ENCODE peak calls at places on chromosomes 13 and 19, in six cellular contexts. O is IMR-90, Q is neuronal stem cell, F is H9, C is H1, D is mesenchymal stem cell. P is an unnamed sample.

GRCh38 chr19:27833031-27833430 is 1379.9 kb downstream of the UQCRFS1 start:
- DNase-seq in F (no peak), O (no peak), C (no peak), D (no peak), Q (no peak), P (no peak)

GRCh38 chr13:31067416-31068118 is 94.1 kb downstream of the HSPH1 start:
- DNase-seq in D (peak), C (no peak), O (peak), F (no peak), Q (no peak), P (no peak)

GRCh38 chr13:59354665-59355064 is 809.1 kb downstream of the DIAPH3 start:
- DNase-seq in D (no peak), F (no peak), O (no peak), C (no peak), Q (no peak), P (no peak)

GRCh38 chr13:98299954-98300350 is 122.9 kb upstream of the RNF113B start:
- DNase-seq in O (no peak), D (no peak), F (no peak), C (no peak), Q (no peak), P (no peak)

GRCh38 chr13:31774186-31774585 is 34.9 kb downstream of the RXFP2 start:
- DNase-seq in F (no peak), Q (no peak), C (no peak), O (peak), D (no peak), P (no peak)

GRCh38 chr13:59437902-59438301 is 725.8 kb downstream of the DIAPH3 start:
- DNase-seq in D (no peak), O (peak), Q (no peak), F (no peak), C (no peak), P (no peak)

GRCh38 chr13:95745752-95746151 is 68.8 kb downstream of the DNAJC3 start:
- DNase-seq in Q (no peak), F (no peak), C (no peak), O (no peak), D (peak), P (peak)

GRCh38 chr13:40442826-40443225 is 223.6 kb downstream of the FOXO1 start:
- DNase-seq in D (no peak), C (no peak), Q (no peak), F (no peak), O (no peak), P (no peak)

GRCh38 chr19:10828981-10829821 is 6.8 kb downstream of the TMED1 start:
- DNase-seq in Q (no peak), O (no peak), F (peak), D (no peak), C (no peak), P (peak)

GRCh38 chr13:47287291-47287751 is 390.5 kb upstream of the HTR2A start:
- DNase-seq in O (peak), D (no peak), C (no peak), Q (no peak), F (no peak), P (peak)

GRCh38 chr19:34715357-34715756 is 18.7 kb upstream of the ZNF181 start:
- DNase-seq in Q (no peak), D (no peak), O (no peak), C (no peak), F (no peak), P (no peak)

GRCh38 chr13:71021810-71022422 is 845.1 kb downstream of the DACH1 start:
- DNase-seq in O (no peak), Q (no peak), C (no peak), F (no peak), D (peak), P (no peak)

GRCh38 chr13:46527237-46527636 is 25.7 kb upstream of the LRCH1 start:
- DNase-seq in O (no peak), Q (no peak), F (no peak), D (no peak), C (no peak), P (no peak)

GRCh38 chr13:29562762-29563161 is 32.7 kb downstream of the SLC7A1 start:
- DNase-seq in O (no peak), Q (no peak), C (no peak), D (no peak), F (no peak), P (no peak)

GRCh38 chr13:98778749-98779148 is 26.3 kb upstream of the SLC15A1 start:
- DNase-seq in D (no peak), Q (no peak), F (no peak), C (no peak), O (no peak), P (no peak)

GRCh38 chr19:19021115-19021514 is 12.2 kb downstream of the SUGP2 start:
- DNase-seq in D (peak), Q (no peak), C (no peak), O (peak), F (no peak), P (no peak)

GRCh38 chr19:34236035-34236793 is 18.1 kb upstream of the GARRE1 start:
- DNase-seq in C (no peak), Q (no peak), O (peak), F (no peak), D (peak), P (no peak)

GRCh38 chr13:23687614-23688013 is 117.4 kb downstream of the TNFRSF19 start:
- DNase-seq in O (peak), C (no peak), Q (no peak), D (no peak), F (no peak), P (no peak)

GRCh38 chr13:99176309-99177276 is 24.1 kb upstream of the UBAC2 start:
- DNase-seq in Q (peak), O (peak), F (peak), C (peak), D (peak), P (peak)

GRCh38 chr13:42973581-42973980 is 18.5 kb downstream of the EPSTI1 start:
- DNase-seq in F (no peak), Q (no peak), D (no peak), C (no peak), O (no peak), P (peak)

GRCh38 chr13:105920375-105920774 is 615.1 kb downstream of the EFNB2 start:
- DNase-seq in D (peak), O (peak), F (no peak), Q (peak), C (no peak), P (no peak)

GRCh38 chr19:15576526-15577156 is 38.4 kb upstream of the CYP4F8 start:
- DNase-seq in F (no peak), D (no peak), Q (no peak), C (no peak), O (no peak), P (no peak)

GRCh38 chr19:19368087-19368486 is 37.4 kb upstream of the GATAD2A start:
- DNase-seq in O (no peak), Q (no peak), C (no peak), D (no peak), F (no peak), P (no peak)

GRCh38 chr13:109235901-109236300 is 550.5 kb downstream of the IRS2 start:
- DNase-seq in D (no peak), Q (no peak), C (no peak), O (no peak), F (no peak), P (no peak)
- H3K23ac ChIP-seq in D (no peak), Q (no peak), C (no peak), O (no peak), F (no peak), P (no peak)

GRCh38 chr19:633068-633785 is at the start of gene POLRMT:
- DNase-seq in F (peak), C (peak), O (peak), D (peak), Q (peak), P (peak)
- H2BK5ac ChIP-seq in F (no peak), C (peak), O (peak), D (no peak), Q (no peak), P (no peak)

GRCh38 chr19:3444695-3445234 is 35.6 kb downstream of the SMIM24 start:
- DNase-seq in O (no peak), C (no peak), Q (no peak), D (no peak), F (no peak), P (no peak)
- H3K23ac ChIP-seq in O (peak), C (no peak), Q (peak), D (no peak), F (no peak), P (no peak)

GRCh38 chr19:49282184-49282583 is 42.8 kb downstream of the SLC6A16 start:
- DNase-seq in O (no peak), Q (no peak), F (no peak), C (no peak), D (no peak), P (peak)
- H2BK5ac ChIP-seq in O (no peak), Q (peak), F (no peak), C (no peak), D (no peak), P (no peak)

GRCh38 chr19:39319098-39319891 is 1.4 kb downstream of the LRFN1 start:
- DNase-seq in D (no peak), C (no peak), O (no peak), F (no peak), Q (no peak), P (no peak)
- H3K23ac ChIP-seq in D (no peak), C (peak), O (no peak), F (no peak), Q (no peak), P (no peak)

GRCh38 chr19:57389730-57390598 is at the start of gene ZNF548:
- DNase-seq in O (peak), F (peak), D (peak), C (peak), Q (peak), P (peak)
- H2BK5ac ChIP-seq in O (peak), F (no peak), D (no peak), C (peak), Q (peak), P (peak)

DNA sequence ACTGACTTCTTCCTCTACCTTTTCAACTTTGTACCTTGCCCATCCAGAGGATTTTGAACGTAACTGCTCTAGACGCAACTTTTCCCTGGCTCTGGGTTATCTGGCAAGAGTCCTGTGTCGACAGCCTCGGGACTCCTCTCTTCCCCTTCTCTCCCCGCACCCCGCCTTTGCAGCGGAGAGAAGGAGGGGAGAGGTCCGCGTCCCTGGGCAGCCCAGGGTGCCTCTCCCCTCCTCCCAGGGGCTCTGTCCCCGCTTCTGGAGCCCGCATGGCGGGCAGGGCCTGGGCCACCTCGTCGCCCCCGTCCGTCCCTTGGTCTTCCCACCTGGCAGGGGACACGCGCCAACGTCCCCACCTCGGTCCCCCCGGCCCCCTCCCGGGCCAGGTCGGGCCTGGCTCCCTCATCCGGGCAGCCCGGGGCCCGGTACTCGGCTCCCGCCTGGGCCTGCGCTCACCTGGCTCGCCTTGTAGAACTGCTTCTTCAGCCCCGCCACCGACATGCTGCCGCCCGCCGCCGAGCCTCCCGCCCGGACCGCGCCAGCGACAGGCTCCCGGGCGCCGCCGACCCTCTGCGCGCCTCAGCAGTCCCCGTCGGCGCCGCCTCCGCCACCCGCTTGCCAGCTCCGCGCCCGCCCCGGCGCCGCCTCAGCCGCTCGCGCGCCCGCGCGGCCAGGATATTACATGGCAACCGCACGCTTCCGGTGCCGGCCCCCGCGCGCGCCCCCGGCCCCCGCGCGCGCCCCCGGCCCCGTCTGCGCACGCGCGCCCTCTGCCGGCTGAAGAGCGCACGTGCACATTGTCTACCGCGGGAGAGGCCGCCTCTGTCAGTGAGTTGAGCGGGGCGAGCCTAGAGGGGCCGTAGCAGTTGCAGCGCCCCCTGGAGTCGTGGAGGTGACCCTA is at the start of gene SH3GL1:
- DNase-seq in D (peak), Q (peak), C (peak), O (peak), F (peak), P (peak)
- H3K23ac ChIP-seq in D (no peak), Q (peak), C (no peak), O (peak), F (no peak), P (peak)

P was measured in mesendoderm.